ENCODE peak calls at places on chromosomes 5 and 9, in four cellular contexts. One of them, this sample, is unnamed.

GRCh38 chr5:78738693-78739300 is 90.2 kb upstream of the LHFPL2 start:
- DNase-seq in AG04450: no peak
- DNase-seq in foreskin fibroblast: no peak
- DNase-seq in GM23248: no peak
- DNase-seq in this sample: no peak

GRCh38 chr5:15020731-15021130 is 149.2 kb upstream of the ANKH start:
- DNase-seq in GM23248: no peak
- DNase-seq in AG04450: no peak
- DNase-seq in foreskin fibroblast: no peak
- DNase-seq in this sample: peak; percentile 56

GRCh38 chr9:124256517-124257069 is 1.2 kb upstream of the NEK6 start:
- DNase-seq in foreskin fibroblast: peak; percentile 91
- DNase-seq in AG04450: no peak
- DNase-seq in GM23248: peak; percentile 92
- DNase-seq in this sample: peak; percentile 78

GRCh38 chr9:18795947-18796705 is 236.9 kb downstream of the SAXO1 start:
- DNase-seq in foreskin fibroblast: peak; percentile 72
- DNase-seq in AG04450: no peak
- DNase-seq in GM23248: peak; percentile 82
- DNase-seq in this sample: peak; percentile 91

GRCh38 chr5:109316631-109317030 is 93.1 kb downstream of the PJA2 start:
- DNase-seq in foreskin fibroblast: peak; percentile 80
- DNase-seq in AG04450: no peak
- DNase-seq in GM23248: peak; percentile 60
- DNase-seq in this sample: peak; percentile 66

GRCh38 chr5:6190838-6191237 is 187.5 kb downstream of the MED10 start:
- DNase-seq in AG04450: no peak
- DNase-seq in GM23248: no peak
- DNase-seq in foreskin fibroblast: no peak
- DNase-seq in this sample: no peak

GRCh38 chr9:70615566-70616138 is 201.2 kb upstream of the KLF9 start:
- DNase-seq in AG04450: no peak
- DNase-seq in foreskin fibroblast: no peak
- DNase-seq in GM23248: no peak
- DNase-seq in this sample: no peak

GRCh38 chr9:18672706-18673105 is 198.8 kb downstream of the ADAMTSL1 start:
- DNase-seq in GM23248: no peak
- DNase-seq in foreskin fibroblast: no peak
- DNase-seq in AG04450: no peak
- DNase-seq in this sample: no peak

GRCh38 chr5:150289551-150290390 is at the start of gene CAMK2A:
- DNase-seq in GM23248: no peak
- DNase-seq in AG04450: no peak
- DNase-seq in foreskin fibroblast: no peak
- DNase-seq in this sample: no peak

GRCh38 chr5:93294184-93294583 is 286.8 kb downstream of the NR2F1-AS1 start:
- DNase-seq in GM23248: peak; percentile 84
- DNase-seq in AG04450: no peak
- DNase-seq in foreskin fibroblast: peak; percentile 85
- DNase-seq in this sample: peak; percentile 61

GRCh38 chr5:66655395-66656324 is 59.5 kb downstream of the MAST4 start:
- DNase-seq in GM23248: peak; percentile 51
- DNase-seq in AG04450: no peak
- DNase-seq in foreskin fibroblast: peak; percentile 12
- DNase-seq in this sample: peak; percentile 58

GRCh38 chr5:87899109-87900100 is 369.2 kb downstream of the TMEM161B start:
- DNase-seq in AG04450: no peak
- DNase-seq in GM23248: peak; percentile 1
- DNase-seq in foreskin fibroblast: peak; percentile 8
- DNase-seq in this sample: no peak

GRCh38 chr9:13171261-13171660 is 108.2 kb downstream of the MPDZ start:
- DNase-seq in foreskin fibroblast: no peak
- DNase-seq in GM23248: no peak
- DNase-seq in AG04450: no peak
- DNase-seq in this sample: peak; percentile 65

GRCh38 chr9:134403682-134404301 is 77.5 kb downstream of the RXRA start:
- DNase-seq in foreskin fibroblast: peak; percentile 54
- DNase-seq in AG04450: peak; percentile 54
- DNase-seq in GM23248: peak; percentile 90
- DNase-seq in this sample: peak; percentile 93

GRCh38 chr9:99296375-99296951 is 74.4 kb downstream of the SEC61B start:
- DNase-seq in AG04450: no peak
- DNase-seq in GM23248: peak; percentile 21
- DNase-seq in foreskin fibroblast: peak; percentile 27
- DNase-seq in this sample: no peak

GRCh38 chr5:14035859-14036440 is 91.5 kb upstream of the DNAH5 start:
- DNase-seq in AG04450: peak; percentile 99
- DNase-seq in GM23248: peak; percentile 99
- DNase-seq in foreskin fibroblast: peak; percentile 97
- DNase-seq in this sample: peak; percentile 95

GRCh38 chr5:6398570-6399230 is 20.4 kb upstream of the MED10 start:
- DNase-seq in AG04450: no peak
- DNase-seq in foreskin fibroblast: no peak
- DNase-seq in GM23248: no peak
- DNase-seq in this sample: no peak

GRCh38 chr9:13500034-13500433 is 220.5 kb upstream of the MPDZ start:
- DNase-seq in foreskin fibroblast: no peak
- DNase-seq in AG04450: no peak
- DNase-seq in GM23248: no peak
- DNase-seq in this sample: no peak

GRCh38 chr5:176823869-176824412 is 13.6 kb downstream of the UNC5A start:
- DNase-seq in GM23248: no peak
- DNase-seq in foreskin fibroblast: no peak
- DNase-seq in AG04450: no peak
- DNase-seq in this sample: no peak

GRCh38 chr5:177328545-177329231 is 17.0 kb upstream of the MXD3 start:
- DNase-seq in AG04450: no peak
- DNase-seq in GM23248: no peak
- DNase-seq in foreskin fibroblast: no peak
- DNase-seq in this sample: no peak

GRCh38 chr5:75616961-75617660 is 5.9 kb downstream of the ANKDD1B start:
- DNase-seq in GM23248: no peak
- DNase-seq in AG04450: no peak
- DNase-seq in foreskin fibroblast: no peak
- DNase-seq in this sample: peak; percentile 78
- H3K4me3 ChIP-seq in GM23248: no peak overlapping the region
- H3K4me3 ChIP-seq in AG04450: no peak overlapping the region
- H3K4me3 ChIP-seq in foreskin fibroblast: no peak overlapping the region
- H3K4me3 ChIP-seq in this sample: no peak overlapping the region

GRCh38 chr5:89187268-89187667 is 304.3 kb upstream of the MEF2C start:
- DNase-seq in AG04450: no peak
- DNase-seq in GM23248: no peak
- DNase-seq in foreskin fibroblast: no peak
- DNase-seq in this sample: no peak
- H3K4me3 ChIP-seq in AG04450: no peak overlapping the region
- H3K4me3 ChIP-seq in GM23248: no peak overlapping the region
- H3K4me3 ChIP-seq in foreskin fibroblast: no peak overlapping the region
- H3K4me3 ChIP-seq in this sample: no peak overlapping the region

DNA sequence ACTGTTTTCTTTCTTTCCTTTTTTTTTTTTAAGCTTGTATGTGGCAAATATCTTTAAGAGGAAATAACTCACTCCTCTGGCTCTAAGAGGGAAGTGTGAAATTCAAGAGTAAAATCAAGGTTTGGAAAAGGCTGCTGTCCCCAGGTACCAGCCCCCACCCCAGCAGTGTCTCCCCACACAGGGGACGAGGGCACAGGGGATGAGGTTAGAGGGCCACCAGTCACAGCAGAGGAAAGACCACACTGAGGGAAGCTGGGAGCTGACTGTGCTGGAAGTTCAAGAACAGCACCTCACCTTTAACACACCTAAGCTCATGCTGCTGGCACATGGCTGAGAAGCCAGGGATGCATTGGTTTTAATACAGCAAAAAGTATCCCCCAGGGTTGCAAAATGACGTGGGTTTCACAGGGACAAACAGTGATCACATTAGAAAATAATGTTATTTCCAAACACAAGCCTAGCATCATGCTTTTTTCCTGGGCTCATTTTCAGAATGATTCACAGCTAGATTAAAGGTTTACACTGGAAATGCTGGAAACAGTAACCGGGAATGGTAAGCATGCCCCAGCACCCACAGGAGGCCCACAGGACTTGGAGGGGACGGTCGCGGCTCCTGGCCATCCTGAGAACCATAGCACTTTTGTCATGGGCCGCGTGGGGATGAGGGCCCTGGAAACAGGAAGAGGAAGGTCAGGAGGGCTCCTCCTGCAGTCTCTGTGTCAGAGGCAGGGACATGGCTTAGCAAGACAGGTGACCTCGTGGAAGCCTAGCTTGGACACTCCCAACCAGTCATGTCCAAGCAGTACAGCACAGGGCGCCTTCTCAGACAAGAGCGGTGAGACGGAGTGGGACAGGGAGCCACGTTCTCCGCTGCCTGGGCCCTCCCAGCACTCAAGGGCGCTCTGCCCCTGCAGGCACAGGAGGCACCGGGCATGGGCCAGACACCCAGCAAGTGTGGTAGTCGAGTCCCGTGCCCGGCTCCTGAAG is 6.9 kb downstream of the LPCAT1 start:
- DNase-seq in foreskin fibroblast: peak; percentile 61
- DNase-seq in GM23248: peak; percentile 90
- DNase-seq in AG04450: peak; percentile 65
- DNase-seq in this sample: peak; percentile 74
- H3K4me3 ChIP-seq in foreskin fibroblast: no peak overlapping the region
- H3K4me3 ChIP-seq in GM23248: no peak overlapping the region
- H3K4me3 ChIP-seq in AG04450: no peak overlapping the region
- H3K4me3 ChIP-seq in this sample: no peak overlapping the region

GRCh38 chr5:160469156-160470144 is 47.8 kb downstream of the PTTG1 start:
- DNase-seq in GM23248: no peak
- DNase-seq in AG04450: no peak
- DNase-seq in foreskin fibroblast: no peak
- DNase-seq in this sample: no peak

GRCh38 chr5:160466889-160467554 is 45.4 kb downstream of the PTTG1 start:
- DNase-seq in foreskin fibroblast: no peak
- DNase-seq in AG04450: no peak
- DNase-seq in GM23248: no peak
- DNase-seq in this sample: peak; percentile 79

GRCh38 chr5:160466121-160466520 is 44.5 kb downstream of the PTTG1 start:
- DNase-seq in AG04450: no peak
- DNase-seq in foreskin fibroblast: no peak
- DNase-seq in GM23248: no peak
- DNase-seq in this sample: no peak

GRCh38 chr5:160468576-160468975 is 46.9 kb downstream of the PTTG1 start:
- DNase-seq in GM23248: no peak
- DNase-seq in foreskin fibroblast: no peak
- DNase-seq in AG04450: no peak
- DNase-seq in this sample: no peak

GRCh38 chr5:160467555-160468418 is 46.1 kb downstream of the PTTG1 start:
- DNase-seq in foreskin fibroblast: peak; percentile 86
- DNase-seq in GM23248: peak; percentile 67
- DNase-seq in AG04450: peak; percentile 74
- DNase-seq in this sample: peak; percentile 67
- H3K4me3 ChIP-seq in foreskin fibroblast: peak overlapping the region; percentile 20
- H3K4me3 ChIP-seq in GM23248: peak overlapping the region; percentile 63
- H3K4me3 ChIP-seq in AG04450: no peak overlapping the region
- H3K4me3 ChIP-seq in this sample: no peak overlapping the region

GRCh38 chr5:132504746-132505145 is 14.2 kb upstream of the IRF1 start:
- DNase-seq in AG04450: no peak
- DNase-seq in GM23248: no peak
- DNase-seq in foreskin fibroblast: no peak
- DNase-seq in this sample: no peak

GRCh38 chr5:132505641-132506040 is 15.1 kb upstream of the IRF1 start:
- DNase-seq in GM23248: peak; percentile 45
- DNase-seq in AG04450: no peak
- DNase-seq in foreskin fibroblast: no peak
- DNase-seq in this sample: no peak

GRCh38 chr5:132506094-132506692 is 15.6 kb upstream of the IRF1 start:
- DNase-seq in AG04450: peak; percentile 96
- DNase-seq in GM23248: peak; percentile 95
- DNase-seq in foreskin fibroblast: peak; percentile 91
- DNase-seq in this sample: peak; percentile 97

DNA sequence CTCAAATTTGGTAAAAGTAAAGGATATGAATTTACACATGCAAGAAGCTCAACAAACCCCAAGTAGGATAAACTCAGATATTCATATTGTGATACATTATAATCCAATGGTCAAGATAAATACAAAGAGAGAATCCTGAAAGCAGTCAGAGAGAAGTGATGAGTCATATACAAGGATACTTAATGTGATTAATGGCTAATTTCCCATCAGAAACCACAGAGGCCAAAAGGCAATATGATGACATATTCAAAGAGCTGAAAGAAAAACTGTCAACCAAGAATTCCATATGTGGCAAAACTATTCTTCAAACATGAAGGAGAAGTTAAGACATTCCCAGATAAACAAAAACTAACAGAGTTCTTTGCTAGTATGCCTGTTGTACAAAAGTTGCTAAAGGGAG is 19.5 kb upstream of the IRF1 start:
- DNase-seq in AG04450: peak; percentile 86
- DNase-seq in GM23248: peak; percentile 70
- DNase-seq in foreskin fibroblast: peak; percentile 82
- DNase-seq in this sample: peak; percentile 89
- H3K4me3 ChIP-seq in AG04450: no peak overlapping the region
- H3K4me3 ChIP-seq in GM23248: no peak overlapping the region
- H3K4me3 ChIP-seq in foreskin fibroblast: no peak overlapping the region
- H3K4me3 ChIP-seq in this sample: no peak overlapping the region

GRCh38 chr9:137156567-137157375 is 13.1 kb downstream of the LRRC26 start:
- DNase-seq in AG04450: no peak
- DNase-seq in GM23248: peak; percentile 85
- DNase-seq in foreskin fibroblast: peak; percentile 86
- DNase-seq in this sample: peak; percentile 41
- H3K4me3 ChIP-seq in AG04450: peak overlapping the region; percentile 48
- H3K4me3 ChIP-seq in GM23248: peak overlapping the region; percentile 51
- H3K4me3 ChIP-seq in foreskin fibroblast: peak overlapping the region; percentile 18
- H3K4me3 ChIP-seq in this sample: peak overlapping the region; percentile 45

DNA sequence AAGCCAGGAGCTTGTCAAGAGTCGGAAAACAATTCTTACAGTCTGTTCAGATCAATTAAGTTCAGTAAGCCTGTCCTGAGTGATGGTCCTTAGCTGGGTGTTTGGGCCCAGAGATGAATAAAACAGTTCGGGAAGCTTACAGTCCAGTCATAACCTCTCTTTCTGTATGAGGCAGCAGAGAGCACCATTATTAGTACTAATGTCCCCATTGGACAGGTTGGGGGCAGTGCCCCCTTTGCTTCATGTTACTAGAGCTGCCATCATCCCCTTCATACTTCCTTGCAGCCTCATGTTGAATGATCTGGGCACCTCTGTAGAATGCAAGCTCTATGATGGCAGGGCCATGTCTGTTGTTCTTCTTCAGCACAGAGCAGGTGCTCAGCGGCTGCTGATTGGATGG is 9.8 kb downstream of the DOCK2 start:
- DNase-seq in AG04450: no peak
- DNase-seq in foreskin fibroblast: no peak
- DNase-seq in GM23248: no peak
- DNase-seq in this sample: no peak
- H3K4me3 ChIP-seq in AG04450: no peak overlapping the region
- H3K4me3 ChIP-seq in foreskin fibroblast: no peak overlapping the region
- H3K4me3 ChIP-seq in GM23248: no peak overlapping the region
- H3K4me3 ChIP-seq in this sample: no peak overlapping the region

This sample was measured in fibroblast of the aortic adventitia.